ENCODE peak calls at places on chromosomes 11 and 22, in seven cellular contexts. One of them, this sample, is unnamed.

GRCh38 chr22:41030891-41031290 is 61.5 kb upstream of the EP300 start:
- DNase-seq in activated CD4-positive, alpha-beta T cell treated with anti-CD3 and anti-CD28 coated beads, Interleukin-2, amount 50 U/mL, for 1 hour: no peak
- DNase-seq in GDM1: no peak
- DNase-seq in right lobe of liver: no peak
- DNase-seq in memory B cell: no peak
- DNase-seq in KG1: no peak
- DNase-seq in C1 segment of cervical spinal cord: no peak
- DNase-seq in this sample: no peak

GRCh38 chr22:33386270-33386669 is 328.1 kb upstream of the SYN3 start:
- DNase-seq in activated CD4-positive, alpha-beta T cell treated with anti-CD3 and anti-CD28 coated beads, Interleukin-2, amount 50 U/mL, for 1 hour: no peak
- DNase-seq in GDM1: no peak
- DNase-seq in right lobe of liver: no peak
- DNase-seq in memory B cell: no peak
- DNase-seq in KG1: no peak
- DNase-seq in C1 segment of cervical spinal cord: no peak
- DNase-seq in this sample: no peak

GRCh38 chr22:46614070-46614931 is 5.9 kb upstream of the GRAMD4 start:
- DNase-seq in activated CD4-positive, alpha-beta T cell treated with anti-CD3 and anti-CD28 coated beads, Interleukin-2, amount 50 U/mL, for 1 hour: peak
- DNase-seq in GDM1: no peak
- DNase-seq in right lobe of liver: no peak
- DNase-seq in memory B cell: no peak
- DNase-seq in KG1: no peak
- DNase-seq in C1 segment of cervical spinal cord: no peak
- DNase-seq in this sample: peak

GRCh38 chr11:48034926-48035876 is 54.8 kb downstream of the PTPRJ start:
- DNase-seq in activated CD4-positive, alpha-beta T cell treated with anti-CD3 and anti-CD28 coated beads, Interleukin-2, amount 50 U/mL, for 1 hour: no peak
- DNase-seq in GDM1: no peak
- DNase-seq in right lobe of liver: no peak
- DNase-seq in memory B cell: no peak
- DNase-seq in KG1: no peak
- DNase-seq in C1 segment of cervical spinal cord: peak
- DNase-seq in this sample: no peak

GRCh38 chr11:60193687-60194433 is 11.0 kb upstream of the MS4A6A start:
- DNase-seq in activated CD4-positive, alpha-beta T cell treated with anti-CD3 and anti-CD28 coated beads, Interleukin-2, amount 50 U/mL, for 1 hour: peak
- DNase-seq in GDM1: peak
- DNase-seq in right lobe of liver: no peak
- DNase-seq in memory B cell: peak
- DNase-seq in KG1: peak
- DNase-seq in C1 segment of cervical spinal cord: no peak
- DNase-seq in this sample: peak

GRCh38 chr22:49637255-49637760 is 190.4 kb downstream of the BRD1 start:
- DNase-seq in activated CD4-positive, alpha-beta T cell treated with anti-CD3 and anti-CD28 coated beads, Interleukin-2, amount 50 U/mL, for 1 hour: no peak
- DNase-seq in GDM1: no peak
- DNase-seq in right lobe of liver: peak
- DNase-seq in memory B cell: no peak
- DNase-seq in KG1: no peak
- DNase-seq in C1 segment of cervical spinal cord: no peak
- DNase-seq in this sample: no peak

GRCh38 chr11:84022221-84022620 is 736.1 kb upstream of the CCDC90B start:
- DNase-seq in activated CD4-positive, alpha-beta T cell treated with anti-CD3 and anti-CD28 coated beads, Interleukin-2, amount 50 U/mL, for 1 hour: no peak
- DNase-seq in GDM1: no peak
- DNase-seq in right lobe of liver: no peak
- DNase-seq in memory B cell: no peak
- DNase-seq in KG1: no peak
- DNase-seq in C1 segment of cervical spinal cord: peak
- DNase-seq in this sample: no peak

GRCh38 chr22:36815558-36816337 is 1.1 kb downstream of the PVALB start:
- DNase-seq in activated CD4-positive, alpha-beta T cell treated with anti-CD3 and anti-CD28 coated beads, Interleukin-2, amount 50 U/mL, for 1 hour: no peak
- DNase-seq in GDM1: no peak
- DNase-seq in right lobe of liver: no peak
- DNase-seq in memory B cell: no peak
- DNase-seq in KG1: no peak
- DNase-seq in C1 segment of cervical spinal cord: no peak
- DNase-seq in this sample: no peak

GRCh38 chr11:68927280-68928107 is 23.8 kb downstream of the IGHMBP2 start:
- DNase-seq in activated CD4-positive, alpha-beta T cell treated with anti-CD3 and anti-CD28 coated beads, Interleukin-2, amount 50 U/mL, for 1 hour: no peak
- DNase-seq in GDM1: no peak
- DNase-seq in right lobe of liver: no peak
- DNase-seq in memory B cell: peak
- DNase-seq in KG1: no peak
- DNase-seq in C1 segment of cervical spinal cord: no peak
- DNase-seq in this sample: peak

GRCh38 chr22:47798229-47798628 is 1035.8 kb downstream of the TBC1D22A start:
- DNase-seq in activated CD4-positive, alpha-beta T cell treated with anti-CD3 and anti-CD28 coated beads, Interleukin-2, amount 50 U/mL, for 1 hour: no peak
- DNase-seq in GDM1: no peak
- DNase-seq in right lobe of liver: no peak
- DNase-seq in memory B cell: no peak
- DNase-seq in KG1: no peak
- DNase-seq in C1 segment of cervical spinal cord: no peak
- DNase-seq in this sample: no peak

GRCh38 chr22:40401532-40401931 is 31.1 kb downstream of the SGSM3 start:
- DNase-seq in activated CD4-positive, alpha-beta T cell treated with anti-CD3 and anti-CD28 coated beads, Interleukin-2, amount 50 U/mL, for 1 hour: peak
- DNase-seq in GDM1: no peak
- DNase-seq in right lobe of liver: no peak
- DNase-seq in memory B cell: no peak
- DNase-seq in KG1: peak
- DNase-seq in C1 segment of cervical spinal cord: no peak
- DNase-seq in this sample: no peak

GRCh38 chr11:108708173-108708572 is 43.3 kb downstream of the DDX10 start:
- DNase-seq in activated CD4-positive, alpha-beta T cell treated with anti-CD3 and anti-CD28 coated beads, Interleukin-2, amount 50 U/mL, for 1 hour: no peak
- DNase-seq in GDM1: no peak
- DNase-seq in right lobe of liver: no peak
- DNase-seq in memory B cell: no peak
- DNase-seq in KG1: no peak
- DNase-seq in C1 segment of cervical spinal cord: no peak
- DNase-seq in this sample: no peak

GRCh38 chr22:24758164-24758799 is 16.2 kb downstream of the PIWIL3 start:
- DNase-seq in activated CD4-positive, alpha-beta T cell treated with anti-CD3 and anti-CD28 coated beads, Interleukin-2, amount 50 U/mL, for 1 hour: peak
- DNase-seq in GDM1: peak
- DNase-seq in right lobe of liver: peak
- DNase-seq in memory B cell: peak
- DNase-seq in KG1: peak
- DNase-seq in C1 segment of cervical spinal cord: no peak
- DNase-seq in this sample: peak

GRCh38 chr11:7196396-7197146 is 55.1 kb upstream of the SYT9 start:
- DNase-seq in activated CD4-positive, alpha-beta T cell treated with anti-CD3 and anti-CD28 coated beads, Interleukin-2, amount 50 U/mL, for 1 hour: no peak
- DNase-seq in GDM1: no peak
- DNase-seq in right lobe of liver: no peak
- DNase-seq in memory B cell: no peak
- DNase-seq in KG1: no peak
- DNase-seq in C1 segment of cervical spinal cord: no peak
- DNase-seq in this sample: no peak

This sample was measured in naive B cell.